ENCODE peak calls at places on chromosomes 3 and 15, in six cellular contexts. One of them, this sample, is unnamed.

GRCh38 chr3:69199942-69200341 is 77.5 kb upstream of the LMOD3 start:
- DNase-seq in brain microvascular endothelial cell: no peak
- DNase-seq in endodermal cell: no peak
- DNase-seq in body of pancreas: no peak
- DNase-seq in A549: no peak
- DNase-seq in bronchial epithelial cell: no peak
- DNase-seq in this sample: no peak

GRCh38 chr15:85108136-85108535 is 126.5 kb downstream of the PDE8A start:
- DNase-seq in brain microvascular endothelial cell: no peak
- DNase-seq in endodermal cell: no peak
- DNase-seq in body of pancreas: no peak
- DNase-seq in A549: no peak
- DNase-seq in bronchial epithelial cell: no peak
- DNase-seq in this sample: no peak

GRCh38 chr3:157871248-157871647 is 235.0 kb downstream of the SHOX2 start:
- DNase-seq in brain microvascular endothelial cell: no peak
- DNase-seq in endodermal cell: no peak
- DNase-seq in body of pancreas: no peak
- DNase-seq in A549: no peak
- DNase-seq in bronchial epithelial cell: no peak
- DNase-seq in this sample: no peak

GRCh38 chr15:90972133-90972532 is 17.4 kb downstream of the RCCD1 start:
- DNase-seq in brain microvascular endothelial cell: no peak
- DNase-seq in endodermal cell: no peak
- DNase-seq in body of pancreas: no peak
- DNase-seq in A549: no peak
- DNase-seq in bronchial epithelial cell: no peak
- DNase-seq in this sample: no peak

GRCh38 chr3:145182196-145182911 is 978.6 kb downstream of the PLOD2 start:
- DNase-seq in brain microvascular endothelial cell: no peak
- DNase-seq in endodermal cell: no peak
- DNase-seq in body of pancreas: no peak
- DNase-seq in A549: no peak
- DNase-seq in bronchial epithelial cell: no peak
- DNase-seq in this sample: peak

GRCh38 chr3:168459229-168459784 is 363.6 kb upstream of the GOLIM4 start:
- DNase-seq in brain microvascular endothelial cell: peak
- DNase-seq in endodermal cell: no peak
- DNase-seq in body of pancreas: no peak
- DNase-seq in A549: no peak
- DNase-seq in bronchial epithelial cell: no peak
- DNase-seq in this sample: peak

GRCh38 chr3:45064512-45065372 is 38.6 kb downstream of the CLEC3B start:
- DNase-seq in brain microvascular endothelial cell: peak
- DNase-seq in endodermal cell: no peak
- DNase-seq in body of pancreas: no peak
- DNase-seq in A549: no peak
- DNase-seq in bronchial epithelial cell: peak
- DNase-seq in this sample: peak

GRCh38 chr3:188385295-188385694 is 231.3 kb downstream of the LPP start:
- DNase-seq in brain microvascular endothelial cell: no peak
- DNase-seq in endodermal cell: no peak
- DNase-seq in body of pancreas: no peak
- DNase-seq in A549: no peak
- DNase-seq in bronchial epithelial cell: no peak
- DNase-seq in this sample: no peak

GRCh38 chr3:53084310-53085001 is 38.6 kb upstream of the SFMBT1 start:
- DNase-seq in brain microvascular endothelial cell: no peak
- DNase-seq in endodermal cell: peak
- DNase-seq in body of pancreas: peak
- DNase-seq in A549: no peak
- DNase-seq in bronchial epithelial cell: peak
- DNase-seq in this sample: peak

GRCh38 chr15:76285241-76285825 is 25.9 kb downstream of the ETFA start:
- DNase-seq in brain microvascular endothelial cell: peak
- DNase-seq in endodermal cell: no peak
- DNase-seq in body of pancreas: no peak
- DNase-seq in A549: peak
- DNase-seq in bronchial epithelial cell: peak
- DNase-seq in this sample: peak

GRCh38 chr3:69012111-69012835 is 1.2 kb downstream of the EOGT start:
- DNase-seq in brain microvascular endothelial cell: peak
- DNase-seq in endodermal cell: peak
- DNase-seq in body of pancreas: peak
- DNase-seq in A549: no peak
- DNase-seq in bronchial epithelial cell: peak
- DNase-seq in this sample: peak

GRCh38 chr15:88630141-88630721 is 8.6 kb upstream of the ISG20 start:
- DNase-seq in brain microvascular endothelial cell: no peak
- DNase-seq in endodermal cell: peak
- DNase-seq in body of pancreas: peak
- DNase-seq in A549: peak
- DNase-seq in bronchial epithelial cell: peak
- DNase-seq in this sample: no peak

GRCh38 chr3:127622031-127622430 is 7.0 kb upstream of the PODXL2 start:
- DNase-seq in brain microvascular endothelial cell: no peak
- DNase-seq in endodermal cell: no peak
- DNase-seq in body of pancreas: no peak
- DNase-seq in A549: no peak
- DNase-seq in bronchial epithelial cell: no peak
- DNase-seq in this sample: no peak

GRCh38 chr3:161070980-161071663 is 34.0 kb downstream of the B3GALNT1 start:
- DNase-seq in brain microvascular endothelial cell: no peak
- DNase-seq in endodermal cell: no peak
- DNase-seq in body of pancreas: no peak
- DNase-seq in A549: no peak
- DNase-seq in bronchial epithelial cell: no peak
- DNase-seq in this sample: no peak

GRCh38 chr15:93179072-93179471 is 90.1 kb upstream of the RGMA start:
- DNase-seq in brain microvascular endothelial cell: no peak
- DNase-seq in endodermal cell: no peak
- DNase-seq in body of pancreas: peak
- DNase-seq in A549: peak
- DNase-seq in bronchial epithelial cell: peak
- DNase-seq in this sample: no peak

GRCh38 chr15:84799511-84800187 is 17.5 kb upstream of the ALPK3 start:
- DNase-seq in brain microvascular endothelial cell: no peak
- DNase-seq in endodermal cell: no peak
- DNase-seq in body of pancreas: no peak
- DNase-seq in A549: no peak
- DNase-seq in bronchial epithelial cell: no peak
- DNase-seq in this sample: no peak

GRCh38 chr3:148604270-148605085 is 93.2 kb upstream of the AGTR1 start:
- DNase-seq in brain microvascular endothelial cell: peak
- DNase-seq in endodermal cell: no peak
- DNase-seq in body of pancreas: no peak
- DNase-seq in A549: peak
- DNase-seq in bronchial epithelial cell: no peak
- DNase-seq in this sample: peak

GRCh38 chr3:15315003-15315402 is 17.4 kb downstream of the SH3BP5 start:
- DNase-seq in brain microvascular endothelial cell: no peak
- DNase-seq in endodermal cell: no peak
- DNase-seq in body of pancreas: no peak
- DNase-seq in A549: no peak
- DNase-seq in bronchial epithelial cell: no peak
- DNase-seq in this sample: peak

DNA sequence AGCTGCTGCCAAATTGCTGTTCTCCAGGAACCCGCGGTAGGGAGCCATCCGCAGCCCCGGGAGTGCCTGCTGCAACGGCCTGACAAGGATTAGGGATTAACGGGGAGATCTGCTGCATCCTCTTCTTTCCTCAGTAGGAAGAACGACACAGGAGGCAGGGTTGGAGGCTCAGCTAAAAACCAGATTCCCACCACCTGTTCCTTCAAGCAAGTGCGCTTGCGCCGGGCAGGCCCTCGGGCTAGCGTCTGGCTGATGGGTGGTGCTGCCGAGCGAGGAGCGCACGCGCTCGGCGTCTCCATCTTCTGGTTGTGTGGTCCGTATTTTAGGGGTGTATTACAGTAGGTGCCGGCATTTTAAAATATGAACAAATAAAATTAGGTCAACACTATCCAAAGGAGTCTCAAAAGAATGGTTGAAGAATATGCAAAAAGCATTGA is 25.4 kb upstream of the SLC25A26 start:
- DNase-seq in brain microvascular endothelial cell: peak
- DNase-seq in endodermal cell: peak
- DNase-seq in body of pancreas: peak
- DNase-seq in A549: no peak
- DNase-seq in bronchial epithelial cell: peak
- DNase-seq in this sample: peak
- H3K4me3 ChIP-seq in brain microvascular endothelial cell: peak
- H3K4me3 ChIP-seq in endodermal cell: peak
- H3K4me3 ChIP-seq in body of pancreas: no peak
- H3K4me3 ChIP-seq in A549: no peak
- H3K4me3 ChIP-seq in bronchial epithelial cell: no peak
- H3K4me3 ChIP-seq in this sample: peak

GRCh38 chr3:38652934-38653333 is 3.4 kb upstream of the SCN5A start:
- DNase-seq in brain microvascular endothelial cell: no peak
- DNase-seq in endodermal cell: no peak
- DNase-seq in body of pancreas: no peak
- DNase-seq in A549: no peak
- DNase-seq in bronchial epithelial cell: no peak
- DNase-seq in this sample: no peak

GRCh38 chr3:38658886-38659285 is 9.4 kb upstream of the SCN5A start:
- DNase-seq in brain microvascular endothelial cell: no peak
- DNase-seq in endodermal cell: peak
- DNase-seq in body of pancreas: no peak
- DNase-seq in A549: no peak
- DNase-seq in bronchial epithelial cell: no peak
- DNase-seq in this sample: no peak

GRCh38 chr3:38653685-38654537 is 4.4 kb upstream of the SCN5A start:
- DNase-seq in brain microvascular endothelial cell: no peak
- DNase-seq in endodermal cell: peak
- DNase-seq in body of pancreas: no peak
- DNase-seq in A549: no peak
- DNase-seq in bronchial epithelial cell: no peak
- DNase-seq in this sample: no peak

GRCh38 chr3:38657369-38657768 is 7.9 kb upstream of the SCN5A start:
- DNase-seq in brain microvascular endothelial cell: no peak
- DNase-seq in endodermal cell: peak
- DNase-seq in body of pancreas: no peak
- DNase-seq in A549: no peak
- DNase-seq in bronchial epithelial cell: peak
- DNase-seq in this sample: no peak

GRCh38 chr3:38655708-38656300 is 6.3 kb upstream of the SCN5A start:
- DNase-seq in brain microvascular endothelial cell: peak
- DNase-seq in endodermal cell: peak
- DNase-seq in body of pancreas: no peak
- DNase-seq in A549: peak
- DNase-seq in bronchial epithelial cell: peak
- DNase-seq in this sample: no peak
- TF ChIP-seq CTCF in brain microvascular endothelial cell: peak
- TF ChIP-seq CTCF in endodermal cell: peak
- TF ChIP-seq CTCF in body of pancreas: no peak
- TF ChIP-seq CTCF in A549: peak
- TF ChIP-seq CTCF in bronchial epithelial cell: peak
- TF ChIP-seq CTCF in this sample: peak

DNA sequence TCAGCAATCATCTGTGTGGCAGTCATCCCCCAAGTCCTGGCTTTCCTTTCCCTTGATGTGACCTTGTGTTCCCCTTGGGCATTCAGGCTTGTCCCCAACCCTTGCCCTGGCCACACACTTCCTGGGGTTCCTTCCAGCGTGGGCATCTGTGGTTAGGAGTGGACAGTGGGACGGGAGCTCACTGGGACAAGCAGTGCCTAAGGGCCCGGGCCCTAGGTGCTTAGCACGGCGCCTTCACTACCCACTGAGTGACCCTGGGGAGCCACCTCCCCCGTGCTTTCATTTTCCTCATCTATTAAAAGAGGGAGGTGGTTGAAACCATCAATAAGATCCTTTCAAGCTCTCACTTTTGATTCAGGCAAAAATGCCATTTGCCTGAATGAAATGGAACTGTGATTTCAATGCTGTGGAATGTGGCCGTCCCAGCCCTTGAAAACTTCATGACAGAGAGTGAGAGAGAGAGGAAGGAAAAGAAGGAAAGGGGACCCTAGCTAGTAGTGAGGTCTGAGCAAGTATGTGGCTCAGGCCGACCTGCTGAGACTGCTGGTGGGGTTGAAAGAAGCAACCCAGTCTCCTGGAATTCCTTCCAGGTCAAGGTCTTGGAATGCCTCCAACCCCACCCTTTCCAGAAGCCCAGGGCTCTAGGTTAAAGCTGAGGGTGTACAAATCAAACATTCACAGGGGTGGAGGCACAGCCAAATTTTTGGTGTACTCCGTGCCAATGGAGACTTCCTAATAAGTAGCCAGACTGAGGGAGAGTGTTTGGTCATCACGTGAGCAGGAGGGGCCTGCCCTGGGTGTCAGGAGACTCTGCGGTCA is 302.9 kb downstream of the TLE3 start:
- DNase-seq in brain microvascular endothelial cell: peak
- DNase-seq in endodermal cell: peak
- DNase-seq in body of pancreas: peak
- DNase-seq in A549: no peak
- DNase-seq in bronchial epithelial cell: peak
- DNase-seq in this sample: peak
- H3K4me3 ChIP-seq in brain microvascular endothelial cell: no peak
- H3K4me3 ChIP-seq in endodermal cell: no peak
- H3K4me3 ChIP-seq in body of pancreas: no peak
- H3K4me3 ChIP-seq in A549: no peak
- H3K4me3 ChIP-seq in bronchial epithelial cell: no peak
- H3K4me3 ChIP-seq in this sample: no peak

DNA sequence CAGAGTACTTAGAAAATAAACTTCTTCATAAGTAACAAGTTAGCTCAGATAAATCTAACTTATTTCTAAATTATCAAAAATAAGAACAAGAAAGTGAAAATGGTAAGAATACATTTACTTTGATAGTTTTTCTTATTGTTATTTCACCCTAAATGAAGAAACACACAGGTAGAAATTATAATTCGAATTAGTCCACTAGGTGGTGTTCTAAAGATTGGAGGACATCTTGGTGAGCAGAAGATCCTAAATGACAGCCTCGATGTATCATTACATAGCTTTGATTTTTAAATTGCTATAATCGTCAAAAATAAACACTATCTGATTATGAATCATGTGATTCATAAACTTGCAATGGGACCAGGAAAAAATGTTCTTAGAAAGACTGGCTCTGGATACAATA is 280.8 kb upstream of the UBE2E2 start:
- DNase-seq in brain microvascular endothelial cell: no peak
- DNase-seq in endodermal cell: no peak
- DNase-seq in body of pancreas: no peak
- DNase-seq in A549: peak
- DNase-seq in bronchial epithelial cell: peak
- DNase-seq in this sample: peak
- TF ChIP-seq CTCF in brain microvascular endothelial cell: peak
- TF ChIP-seq CTCF in endodermal cell: peak
- TF ChIP-seq CTCF in body of pancreas: no peak
- TF ChIP-seq CTCF in A549: peak
- TF ChIP-seq CTCF in bronchial epithelial cell: peak
- TF ChIP-seq CTCF in this sample: peak

This sample was measured in AG10803.